ENCODE peak calls at places on chromosomes 5 and 9, in five cellular contexts. R is uterus, X is Peyer's patch, G is tibial nerve, C is IMR-90. Z is an unnamed sample.
A peak's percentile ranks its signal among the peaks of the same experiment; 100 is the strongest.

GRCh38 chr9:136964833-136965422 is 12.4 kb upstream of the PTGDS start:
- DNase-seq in X (no peak), G (no peak), C (no peak), R (no peak), Z (no peak)

GRCh38 chr5:94968507-94969095 is 316.3 kb downstream of the MCTP1 start:
- DNase-seq in R (no peak), G (peak; percentile 71), X (no peak), C (peak; percentile 67), Z (no peak)

GRCh38 chr9:14746655-14747054 is 24.1 kb upstream of the CER1 start:
- DNase-seq in R (no peak), G (no peak), X (no peak), C (no peak), Z (no peak)

GRCh38 chr9:33180526-33181184 is 13.5 kb upstream of the B4GALT1 start:
- DNase-seq in G (no peak), C (peak; percentile 70), R (no peak), X (no peak), Z (no peak)

GRCh38 chr9:109705515-109705914 is 74.5 kb upstream of the PALM2AKAP2 start:
- DNase-seq in C (peak; percentile 69), G (no peak), R (no peak), X (no peak), Z (no peak)

GRCh38 chr9:36742264-36742663 is 169.6 kb downstream of the MELK start:
- DNase-seq in G (no peak), X (no peak), C (no peak), R (no peak), Z (no peak)

GRCh38 chr5:140157032-140157781 is 17.8 kb upstream of the CYSTM1 start:
- DNase-seq in G (peak; percentile 95), R (peak; percentile 88), C (peak; percentile 73), X (peak; percentile 85), Z (peak; percentile 80)

GRCh38 chr5:112420111-112420864 is 1.2 kb upstream of the EPB41L4A start:
- DNase-seq in G (peak; percentile 80), C (peak; percentile 5), X (peak; percentile 52), R (peak; percentile 68), Z (peak; percentile 59)

GRCh38 chr9:87236546-87236945 is 261.1 kb upstream of the DAPK1 start:
- DNase-seq in X (no peak), C (peak; percentile 28), R (no peak), G (no peak), Z (no peak)

DNA sequence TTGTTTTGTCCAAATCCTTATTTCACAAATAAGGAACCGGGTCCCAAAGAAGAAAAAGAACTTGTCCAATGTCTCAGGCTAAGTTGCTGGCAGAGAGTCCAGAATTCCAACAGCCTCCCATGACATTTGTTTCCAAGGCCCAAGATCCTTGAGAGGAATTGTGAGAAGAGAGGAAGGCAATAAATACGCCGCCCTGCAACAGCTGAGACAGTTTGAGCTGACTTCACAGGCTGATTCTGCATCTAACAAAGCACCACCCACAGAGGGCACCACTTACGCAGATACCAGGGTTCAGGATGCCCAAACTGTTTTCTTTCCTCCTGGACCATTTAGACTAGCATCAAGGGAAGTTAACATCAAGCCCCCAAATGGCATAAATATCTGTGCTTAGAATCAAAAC is 211.3 kb downstream of the FAM114A2 start:
- DNase-seq in C (no peak), G (peak; percentile 8), X (no peak), R (no peak), Z (no peak)
- TF ChIP-seq CTCF in C (peak; percentile 31), G (no peak), X (no peak), R (no peak), Z (no peak)

DNA sequence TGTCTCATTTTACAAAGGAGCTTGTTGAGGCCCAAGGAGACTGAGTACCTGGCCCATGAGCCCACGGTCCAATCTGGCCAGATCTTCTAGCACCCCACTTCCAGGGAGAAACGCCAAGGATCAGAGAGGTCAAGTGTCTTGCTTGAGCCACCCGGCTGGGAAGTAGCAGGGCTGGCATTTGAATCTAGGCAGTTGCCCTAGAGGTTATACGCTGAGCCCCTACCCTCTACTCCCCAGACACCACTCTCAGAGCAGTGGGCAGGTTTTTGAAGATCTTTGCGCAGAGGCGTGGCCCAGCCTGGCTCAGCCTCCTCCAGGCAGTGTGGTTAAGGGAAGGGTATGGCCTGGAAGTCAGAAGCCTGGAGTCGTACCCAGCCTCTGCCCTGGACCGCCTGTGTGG is 5.8 kb upstream of the NUP214 start:
- DNase-seq in X (no peak), C (no peak), R (no peak), G (no peak), Z (no peak)
- H3K27me3 ChIP-seq in X (no peaks in the 10 kb centered on the region), C (peaks cover 20% of the 10 kb centered on the region), R (no peaks in the 10 kb centered on the region), G (no peaks in the 10 kb centered on the region), Z (no peaks in the 10 kb centered on the region)

GRCh38 chr5:172051643-172052362 is 45.4 kb upstream of the FBXW11 start:
- DNase-seq in R (no peak), C (no peak), G (no peak), X (no peak), Z (no peak)

GRCh38 chr5:172054611-172055153 is 48.2 kb upstream of the FBXW11 start:
- DNase-seq in G (no peak), C (no peak), R (no peak), X (no peak), Z (no peak)

GRCh38 chr5:172050070-172050469 is 43.6 kb upstream of the FBXW11 start:
- DNase-seq in R (no peak), C (no peak), X (no peak), G (no peak), Z (no peak)

GRCh38 chr5:172055421-172055820 is 49.0 kb upstream of the FBXW11 start:
- DNase-seq in R (no peak), G (no peak), C (no peak), X (no peak), Z (no peak)

GRCh38 chr5:172052454-172053236 is 46.2 kb upstream of the FBXW11 start:
- DNase-seq in C (peak; percentile 86), X (no peak), G (no peak), R (no peak), Z (no peak)
- TF ChIP-seq POLR2A in C (no peak), X (no peak), G (no peak), R (no peak), Z (no peak)

GRCh38 chr9:90290716-90291485 is 351.7 kb downstream of the DIRAS2 start:
- DNase-seq in X (no peak), R (no peak), G (no peak), C (peak; percentile 42), Z (no peak)
- TF ChIP-seq CTCF in X (no peak), R (no peak), G (no peak), C (no peak), Z (no peak)

GRCh38 chr5:77853353-77853907 is 77.3 kb upstream of the TBCA start:
- DNase-seq in R (no peak), C (no peak), X (no peak), G (no peak), Z (no peak)

GRCh38 chr5:77850536-77851228 is 74.5 kb upstream of the TBCA start:
- DNase-seq in X (no peak), R (no peak), G (no peak), C (no peak), Z (no peak)

GRCh38 chr5:77851229-77852067 is 75.3 kb upstream of the TBCA start:
- DNase-seq in R (no peak), C (peak; percentile 14), X (no peak), G (no peak), Z (no peak)

GRCh38 chr5:77852514-77853352 is 76.6 kb upstream of the TBCA start:
- DNase-seq in C (peak; percentile 78), R (no peak), G (no peak), X (peak; percentile 42), Z (no peak)

DNA sequence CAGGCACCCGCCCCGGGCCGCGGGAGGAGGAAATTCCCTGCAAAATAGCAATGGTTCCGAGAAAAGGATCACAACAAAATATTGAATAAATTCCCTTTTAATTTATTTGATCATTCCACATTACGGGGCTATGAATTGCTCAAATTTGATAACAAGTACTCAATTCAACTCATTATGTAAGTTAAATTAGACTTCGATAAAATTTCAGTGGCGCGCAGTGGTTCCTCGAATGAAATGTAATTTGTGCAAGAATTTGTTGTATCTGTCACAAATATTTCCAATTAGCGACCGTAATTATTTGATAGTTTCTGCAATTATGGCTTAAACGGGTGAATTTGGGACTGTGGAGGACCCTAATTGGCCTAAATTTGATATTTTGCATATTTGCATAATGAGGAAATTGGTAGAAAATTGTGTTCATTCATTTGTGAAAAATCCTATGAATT is 76.0 kb upstream of the TBCA start:
- DNase-seq in R (no peak), G (no peak), X (no peak), C (no peak), Z (no peak)
- H3K27me3 ChIP-seq in R (no peaks in the 10 kb centered on the region), G (no peaks in the 10 kb centered on the region), X (no peaks in the 10 kb centered on the region), C (peaks cover 6% of the 10 kb centered on the region), Z (peaks cover 4% of the 10 kb centered on the region)

GRCh38 chr9:34374905-34375552 is 1.7 kb downstream of the MYORG start:
- DNase-seq in G (no peak), C (no peak), X (no peak), R (no peak), Z (peak; percentile 45)
- TF ChIP-seq POLR2A in G (no peak), C (no peak), X (peak; percentile 92), R (no peak), Z (no peak)

DNA sequence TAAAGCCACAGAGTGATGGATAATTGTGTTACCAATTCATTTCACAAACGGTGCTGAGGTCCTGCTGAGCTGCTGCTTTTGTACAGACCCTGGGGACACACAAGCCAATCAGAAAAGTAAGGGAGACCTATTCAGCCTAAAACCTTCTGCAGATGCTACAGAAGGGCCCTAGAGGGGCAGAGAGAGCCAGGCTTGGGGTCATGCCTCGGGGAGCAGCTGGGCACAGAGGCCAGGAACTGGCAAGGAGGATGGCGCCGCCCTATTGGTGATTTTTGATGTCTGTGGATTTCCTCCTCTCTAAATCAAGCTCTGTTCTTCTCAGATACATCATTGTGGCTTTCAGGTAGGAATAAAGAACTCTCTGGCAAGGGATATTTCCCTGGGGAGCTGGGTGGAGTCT is 181.9 kb downstream of the ZNF462 start:
- DNase-seq in R (no peak), G (no peak), X (no peak), C (no peak), Z (no peak)
- TF ChIP-seq CTCF in R (no peak), G (no peak), X (no peak), C (no peak), Z (peak; percentile 19)

GRCh38 chr9:90996154-90996788 is 194.7 kb downstream of the SYK start:
- DNase-seq in X (no peak), G (no peak), R (no peak), C (no peak), Z (no peak)

GRCh38 chr9:90988318-90988717 is 186.7 kb downstream of the SYK start:
- DNase-seq in G (no peak), R (no peak), C (peak; percentile 65), X (no peak), Z (no peak)

GRCh38 chr9:90987566-90987965 is 185.9 kb downstream of the SYK start:
- DNase-seq in R (no peak), G (no peak), C (no peak), X (no peak), Z (no peak)

GRCh38 chr9:90995516-90995915 is 193.9 kb downstream of the SYK start:
- DNase-seq in C (no peak), G (no peak), X (no peak), R (no peak), Z (no peak)

DNA sequence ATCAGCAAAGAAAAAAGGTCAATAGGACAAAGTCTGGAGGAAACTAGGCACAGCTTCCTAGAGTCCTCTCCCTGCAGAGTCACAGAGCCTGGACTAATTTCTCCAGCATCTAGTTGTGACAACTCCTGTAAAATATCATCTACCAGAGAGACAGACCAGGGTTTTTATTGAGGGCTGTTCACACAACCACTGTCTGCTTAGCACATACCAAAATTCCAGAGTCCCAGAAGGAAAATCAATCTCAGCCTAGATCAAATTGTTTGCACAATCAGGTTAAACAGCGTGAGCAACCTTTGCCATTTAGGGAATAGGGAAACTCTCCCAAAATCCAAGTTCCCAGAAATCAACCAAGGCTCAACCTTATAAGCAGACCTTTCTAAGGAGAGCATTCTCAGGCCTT is 190.3 kb downstream of the SYK start:
- DNase-seq in C (no peak), G (no peak), X (no peak), R (no peak), Z (no peak)
- H3K27me3 ChIP-seq in C (no peaks in the 10 kb centered on the region), G (no peaks in the 10 kb centered on the region), X (no peaks in the 10 kb centered on the region), R (no peaks in the 10 kb centered on the region), Z (no peaks in the 10 kb centered on the region)